ENCODE peak calls at places on chromosomes 16 and 17, in five cellular contexts. One of them, this sample, is unnamed.

GRCh38 chr16:30449116-30449435 is 3.4 kb upstream of the SEPHS2 start:
- DNase-seq in GM10248: no peak
- DNase-seq in HT1080: no peak
- DNase-seq in astrocyte of the spinal cord: no peak
- DNase-seq in non-pigmented ciliary epithelial cell: no peak
- DNase-seq in this sample: no peak

GRCh38 chr17:64092111-64092510 is 37.8 kb downstream of the ERN1 start:
- DNase-seq in GM10248: no peak
- DNase-seq in astrocyte of the spinal cord: no peak
- DNase-seq in HT1080: no peak
- DNase-seq in non-pigmented ciliary epithelial cell: no peak
- DNase-seq in this sample: no peak

GRCh38 chr16:19294156-19294649 is 8.7 kb downstream of the CLEC19A start:
- DNase-seq in non-pigmented ciliary epithelial cell: no peak
- DNase-seq in HT1080: peak; percentile 3
- DNase-seq in astrocyte of the spinal cord: no peak
- DNase-seq in GM10248: peak; percentile 74
- DNase-seq in this sample: no peak

GRCh38 chr17:10247806-10248334 is 49.5 kb upstream of the GAS7 start:
- DNase-seq in GM10248: no peak
- DNase-seq in non-pigmented ciliary epithelial cell: no peak
- DNase-seq in astrocyte of the spinal cord: no peak
- DNase-seq in HT1080: no peak
- DNase-seq in this sample: no peak

GRCh38 chr17:78899361-78900260 is 3.4 kb downstream of the CEP295NL start:
- DNase-seq in astrocyte of the spinal cord: no peak
- DNase-seq in HT1080: no peak
- DNase-seq in GM10248: no peak
- DNase-seq in non-pigmented ciliary epithelial cell: no peak
- DNase-seq in this sample: no peak

GRCh38 chr16:69853481-69853880 is 91.3 kb downstream of the WWP2 start:
- DNase-seq in HT1080: no peak
- DNase-seq in non-pigmented ciliary epithelial cell: no peak
- DNase-seq in GM10248: no peak
- DNase-seq in astrocyte of the spinal cord: no peak
- DNase-seq in this sample: no peak

GRCh38 chr17:76528528-76529223 is 8.8 kb downstream of the CYGB start:
- DNase-seq in HT1080: no peak
- DNase-seq in GM10248: no peak
- DNase-seq in non-pigmented ciliary epithelial cell: no peak
- DNase-seq in astrocyte of the spinal cord: no peak
- DNase-seq in this sample: no peak

GRCh38 chr16:66511615-66512500 is 38.1 kb downstream of the TK2 start:
- DNase-seq in HT1080: peak; percentile 50
- DNase-seq in GM10248: no peak
- DNase-seq in astrocyte of the spinal cord: peak; percentile 79
- DNase-seq in non-pigmented ciliary epithelial cell: peak; percentile 52
- DNase-seq in this sample: peak; percentile 72

GRCh38 chr16:21161211-21161610 is 2.7 kb downstream of the LDAF1 start:
- DNase-seq in HT1080: no peak
- DNase-seq in GM10248: no peak
- DNase-seq in non-pigmented ciliary epithelial cell: no peak
- DNase-seq in astrocyte of the spinal cord: no peak
- DNase-seq in this sample: no peak

GRCh38 chr17:83155128-83156081 is 76.0 kb downstream of the METRNL start:
- DNase-seq in astrocyte of the spinal cord: peak; percentile 76
- DNase-seq in non-pigmented ciliary epithelial cell: peak; percentile 43
- DNase-seq in GM10248: no peak
- DNase-seq in HT1080: peak; percentile 75
- DNase-seq in this sample: no peak

GRCh38 chr17:44907696-44908470 is 7.4 kb downstream of the GFAP start:
- DNase-seq in HT1080: no peak
- DNase-seq in astrocyte of the spinal cord: no peak
- DNase-seq in non-pigmented ciliary epithelial cell: no peak
- DNase-seq in GM10248: no peak
- DNase-seq in this sample: no peak

GRCh38 chr16:88014201-88014781 is 63.1 kb downstream of the BANP start:
- DNase-seq in astrocyte of the spinal cord: peak; percentile 73
- DNase-seq in non-pigmented ciliary epithelial cell: no peak
- DNase-seq in GM10248: no peak
- DNase-seq in HT1080: peak; percentile 8
- DNase-seq in this sample: peak; percentile 77

GRCh38 chr16:6492742-6493141 is 839.9 kb upstream of the RBFOX1 start:
- DNase-seq in astrocyte of the spinal cord: no peak
- DNase-seq in non-pigmented ciliary epithelial cell: no peak
- DNase-seq in GM10248: no peak
- DNase-seq in HT1080: no peak
- DNase-seq in this sample: no peak

GRCh38 chr17:28747801-28748750 is 4.3 kb downstream of the TRAF4 start:
- DNase-seq in astrocyte of the spinal cord: no peak
- DNase-seq in HT1080: no peak
- DNase-seq in GM10248: no peak
- DNase-seq in non-pigmented ciliary epithelial cell: no peak
- DNase-seq in this sample: no peak

GRCh38 chr16:27102701-27103575 is 36.2 kb downstream of the C16orf82 start:
- DNase-seq in GM10248: no peak
- DNase-seq in astrocyte of the spinal cord: no peak
- DNase-seq in HT1080: no peak
- DNase-seq in non-pigmented ciliary epithelial cell: no peak
- DNase-seq in this sample: peak; percentile 60

GRCh38 chr17:56977673-56978395 is at the start of gene SCPEP1:
- DNase-seq in astrocyte of the spinal cord: peak; percentile 68
- DNase-seq in HT1080: peak; percentile 59
- DNase-seq in non-pigmented ciliary epithelial cell: no peak
- DNase-seq in GM10248: peak; percentile 96
- DNase-seq in this sample: peak; percentile 93

GRCh38 chr17:27558842-27559505 is 72.0 kb upstream of the LGALS9 start:
- DNase-seq in GM10248: no peak
- DNase-seq in astrocyte of the spinal cord: no peak
- DNase-seq in HT1080: no peak
- DNase-seq in non-pigmented ciliary epithelial cell: no peak
- DNase-seq in this sample: no peak

GRCh38 chr16:66712512-66712911 is 16.0 kb upstream of the CMTM4 start:
- DNase-seq in non-pigmented ciliary epithelial cell: no peak
- DNase-seq in HT1080: no peak
- DNase-seq in GM10248: no peak
- DNase-seq in astrocyte of the spinal cord: no peak
- DNase-seq in this sample: no peak

GRCh38 chr16:70250748-70251650 is 741 bp downstream of the EXOSC6 start:
- DNase-seq in HT1080: peak; percentile 31
- DNase-seq in GM10248: peak; percentile 62
- DNase-seq in non-pigmented ciliary epithelial cell: no peak
- DNase-seq in astrocyte of the spinal cord: peak; percentile 48
- DNase-seq in this sample: peak; percentile 88

GRCh38 chr17:81428945-81429344 is 33.7 kb downstream of the BAHCC1 start:
- DNase-seq in non-pigmented ciliary epithelial cell: no peak
- DNase-seq in GM10248: no peak
- DNase-seq in HT1080: no peak
- DNase-seq in astrocyte of the spinal cord: no peak
- DNase-seq in this sample: no peak

GRCh38 chr17:17732892-17733670 is 51.8 kb downstream of the RAI1 start:
- DNase-seq in non-pigmented ciliary epithelial cell: peak; percentile 50
- DNase-seq in GM10248: no peak
- DNase-seq in HT1080: peak; percentile 63
- DNase-seq in astrocyte of the spinal cord: peak; percentile 71
- DNase-seq in this sample: no peak

GRCh38 chr17:28549274-28550132 is 2.9 kb downstream of the UNC119 start:
- DNase-seq in astrocyte of the spinal cord: no peak
- DNase-seq in non-pigmented ciliary epithelial cell: no peak
- DNase-seq in GM10248: peak; percentile 80
- DNase-seq in HT1080: no peak
- DNase-seq in this sample: no peak

GRCh38 chr16:31008154-31008950 is 2.1 kb downstream of the STX1B start:
- DNase-seq in astrocyte of the spinal cord: peak; percentile 86
- DNase-seq in GM10248: no peak
- DNase-seq in non-pigmented ciliary epithelial cell: peak; percentile 69
- DNase-seq in HT1080: peak; percentile 93
- DNase-seq in this sample: no peak

GRCh38 chr17:32553168-32553567 is 66.4 kb downstream of the CDK5R1 start:
- DNase-seq in non-pigmented ciliary epithelial cell: no peak
- DNase-seq in astrocyte of the spinal cord: no peak
- DNase-seq in HT1080: no peak
- DNase-seq in GM10248: no peak
- DNase-seq in this sample: no peak

GRCh38 chr17:77853208-77853977 is 105.1 kb upstream of the TNRC6C start:
- DNase-seq in astrocyte of the spinal cord: no peak
- DNase-seq in non-pigmented ciliary epithelial cell: no peak
- DNase-seq in GM10248: no peak
- DNase-seq in HT1080: no peak
- DNase-seq in this sample: no peak

GRCh38 chr16:83606486-83607030 is 201.2 kb upstream of the HSBP1 start:
- DNase-seq in GM10248: no peak
- DNase-seq in non-pigmented ciliary epithelial cell: no peak
- DNase-seq in HT1080: peak; percentile 50
- DNase-seq in astrocyte of the spinal cord: no peak
- DNase-seq in this sample: no peak

GRCh38 chr16:89687092-89687940 is 827 bp downstream of the CDK10 start:
- DNase-seq in astrocyte of the spinal cord: peak; percentile 40
- DNase-seq in GM10248: peak; percentile 66
- DNase-seq in non-pigmented ciliary epithelial cell: no peak
- DNase-seq in HT1080: peak; percentile 26
- DNase-seq in this sample: no peak